ENCODE peak calls at places on chromosome 16, in six cellular contexts. B, L, G, P, C and S are unnamed samples.

GRCh38 chr16:22638393-22639206 is 127.9 kb downstream of the NPIPB5 start:
- DNase-seq in B (peak), L (no peak), G (no peak), P (peak), C (no peak), S (no peak)

GRCh38 chr16:84511821-84512220 is 7.4 kb upstream of the MEAK7 start:
- DNase-seq in B (no peak), L (peak), G (no peak), P (no peak), C (peak), S (no peak)

GRCh38 chr16:84379731-84380369 is 11.5 kb downstream of the ATP2C2 start:
- DNase-seq in B (no peak), L (no peak), G (peak), P (no peak), C (no peak), S (no peak)

GRCh38 chr16:86549893-86550190 is 5.2 kb downstream of the MTHFSD start:
- DNase-seq in B (no peak), L (no peak), G (no peak), P (no peak), C (peak), S (no peak)

GRCh38 chr16:2471016-2471652 is at the start of gene NTN3:
- DNase-seq in B (no peak), L (no peak), G (no peak), P (no peak), C (no peak), S (no peak)

GRCh38 chr16:11253995-11254912 is 1.8 kb downstream of the SOCS1 start:
- DNase-seq in B (no peak), L (no peak), G (peak), P (peak), C (no peak), S (no peak)

GRCh38 chr16:71426069-71426879 is 15.6 kb downstream of the TLE7 start:
- DNase-seq in B (peak), L (no peak), G (no peak), P (peak), C (no peak), S (peak)

GRCh38 chr16:70715860-70716357 is 30.1 kb upstream of the MTSS2 start:
- DNase-seq in B (no peak), L (no peak), G (no peak), P (peak), C (no peak), S (no peak)

GRCh38 chr16:683396-684066 is 603 bp downstream of the JMJD8 start:
- DNase-seq in B (no peak), L (no peak), G (no peak), P (no peak), C (no peak), S (no peak)

GRCh38 chr16:47037746-47038458 is 64.4 kb upstream of the DNAJA2 start:
- DNase-seq in B (peak), L (peak), G (peak), P (peak), C (peak), S (peak)

GRCh38 chr16:48881272-48881671 is 271.3 kb upstream of the N4BP1 start:
- DNase-seq in B (no peak), L (no peak), G (no peak), P (no peak), C (no peak), S (peak)

GRCh38 chr16:27404163-27404823 is 2.3 kb downstream of the IL21R start:
- DNase-seq in B (no peak), L (no peak), G (no peak), P (no peak), C (no peak), S (peak)

GRCh38 chr16:29316673-29317237 is 89.8 kb downstream of the NPIPB11 start:
- DNase-seq in B (no peak), L (no peak), G (no peak), P (peak), C (peak), S (no peak)

GRCh38 chr16:86945166-86945900 is 367.0 kb downstream of the FOXL1 start:
- DNase-seq in B (no peak), L (no peak), G (peak), P (no peak), C (no peak), S (no peak)

GRCh38 chr16:28212532-28212873 is 738 bp upstream of the XPO6 start:
- DNase-seq in B (no peak), L (no peak), G (no peak), P (peak), C (no peak), S (no peak)

GRCh38 chr16:77273-77806 is 685 bp upstream of the MPG start:
- DNase-seq in B (no peak), L (no peak), G (peak), P (peak), C (peak), S (no peak)

GRCh38 chr16:48734220-48734619 is 124.2 kb upstream of the N4BP1 start:
- DNase-seq in B (no peak), L (no peak), G (no peak), P (no peak), C (no peak), S (no peak)

GRCh38 chr16:66444049-66444481 is 17.0 kb downstream of the BEAN1 start:
- DNase-seq in B (no peak), L (no peak), G (peak), P (no peak), C (no peak), S (no peak)

GRCh38 chr16:48583075-48584065 is 26.6 kb downstream of the N4BP1 start:
- DNase-seq in B (no peak), L (no peak), G (no peak), P (no peak), C (no peak), S (no peak)

GRCh38 chr16:47311738-47312505 is 148.9 kb downstream of the ITFG1 start:
- DNase-seq in B (no peak), L (no peak), G (no peak), P (no peak), C (no peak), S (no peak)

GRCh38 chr16:81405702-81406113 is 38.9 kb upstream of the CMIP start:
- DNase-seq in B (peak), L (no peak), G (no peak), P (peak), C (peak), S (no peak)

GRCh38 chr16:53159781-53160436 is 105.1 kb downstream of the CHD9 start:
- DNase-seq in B (peak), L (no peak), G (no peak), P (peak), C (no peak), S (no peak)

GRCh38 chr16:31005350-31006085 is 4.9 kb downstream of the STX1B start:
- DNase-seq in B (no peak), L (no peak), G (no peak), P (peak), C (no peak), S (no peak)

GRCh38 chr16:2062801-2063200 is 15.0 kb downstream of the TSC2 start:
- DNase-seq in B (no peak), L (no peak), G (no peak), P (no peak), C (no peak), S (no peak)

GRCh38 chr16:85453179-85453678 is 159.9 kb upstream of the GSE1 start:
- DNase-seq in B (no peak), L (no peak), G (no peak), P (no peak), C (no peak), S (no peak)

DNA sequence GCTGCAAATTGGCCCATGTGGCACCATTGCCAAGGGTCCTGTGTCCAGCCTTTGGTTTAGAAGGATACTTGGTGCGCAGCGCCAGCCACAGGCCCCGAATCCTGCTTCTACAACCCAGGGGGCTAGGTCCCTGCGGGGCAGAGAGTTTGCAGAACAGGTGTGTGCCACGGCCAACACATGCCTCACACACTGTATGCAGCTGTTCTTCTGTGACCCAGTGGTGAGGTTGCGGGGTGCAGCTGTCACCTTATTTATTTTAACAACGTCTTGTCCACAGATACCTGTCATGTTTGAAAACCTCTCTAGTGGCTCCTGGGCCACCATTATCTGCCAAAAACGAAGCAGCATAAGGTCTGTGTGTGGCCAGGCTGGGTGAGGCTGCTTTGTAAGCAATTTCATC is 11.6 kb downstream of the CBFA2T3 start:
- DNase-seq in B (no peak), L (no peak), G (no peak), P (no peak), C (no peak), S (no peak)
- H3K4me3 ChIP-seq in B (no peak), L (no peak), G (no peak), P (no peak), C (no peak), S (no peak)

GRCh38 chr16:12573730-12574383 is 229.8 kb downstream of the CPPED1 start:
- DNase-seq in B (peak), L (no peak), G (no peak), P (peak), C (peak), S (no peak)
- TF ChIP-seq CTCF in B (peak), L (no peak), G (peak), P (peak), C (no peak), S (no peak)

GRCh38 chr16:58452640-58453039 is 47.3 kb upstream of the NDRG4 start:
- DNase-seq in B (no peak), L (no peak), G (no peak), P (no peak), C (no peak), S (no peak)

GRCh38 chr16:58450590-58450989 is 49.4 kb upstream of the NDRG4 start:
- DNase-seq in B (no peak), L (no peak), G (no peak), P (no peak), C (no peak), S (no peak)

GRCh38 chr16:58451945-58452401 is 48.0 kb upstream of the NDRG4 start:
- DNase-seq in B (peak), L (no peak), G (no peak), P (peak), C (no peak), S (no peak)

GRCh38 chr16:58449768-58450167 is 50.2 kb upstream of the NDRG4 start:
- DNase-seq in B (no peak), L (no peak), G (no peak), P (no peak), C (no peak), S (no peak)

GRCh38 chr16:58451263-58451662 is 48.7 kb upstream of the NDRG4 start:
- DNase-seq in B (no peak), L (no peak), G (peak), P (no peak), C (no peak), S (no peak)
- H3K27ac ChIP-seq in B (no peak), L (no peak), G (no peak), P (no peak), C (no peak), S (no peak)

GRCh38 chr16:20768121-20768520 is 4.3 kb downstream of the ACSM3 start:
- DNase-seq in B (no peak), L (no peak), G (no peak), P (no peak), C (no peak), S (no peak)
- H3K4me3 ChIP-seq in B (no peak), L (no peak), G (no peak), P (no peak), C (no peak), S (no peak)

DNA sequence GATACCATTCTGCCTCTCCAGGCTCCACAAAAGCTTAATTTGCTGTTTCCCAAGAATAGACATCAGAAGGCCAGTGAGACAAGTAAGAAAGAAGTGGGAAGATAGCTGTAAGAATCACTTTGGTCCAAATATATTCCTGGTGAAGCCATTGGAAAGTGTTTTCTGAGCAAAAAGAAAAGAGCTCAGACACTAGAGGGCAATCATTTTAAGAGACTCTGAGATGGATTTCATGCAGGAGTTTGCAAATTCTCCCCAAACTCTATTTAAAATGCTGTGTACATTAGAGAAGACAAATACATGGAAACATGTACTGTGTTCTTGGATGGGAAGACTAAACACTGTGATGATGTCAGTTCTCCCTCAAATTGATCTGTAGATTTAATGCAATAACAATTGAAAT is 8.0 kb upstream of the SLC6A2 start:
- DNase-seq in B (no peak), L (no peak), G (no peak), P (no peak), C (no peak), S (no peak)
- TF ChIP-seq CTCF in B (no peak), L (no peak), G (no peak), P (peak), C (no peak), S (no peak)